ENCODE peak calls at places on chromosomes 7 and 10, in four cellular contexts. G is NCI-H1105 treated with DMSO at 0.1 percent for 48 hours; Z is CD8-positive, alpha-beta T cell; N is WTC11. M is an unnamed sample.

GRCh38 chr10:132609211-132609610 is 71.6 kb downstream of the INPP5A start:
- DNase-seq in G (no peak), Z (no peak), N (peak), M (no peak)

GRCh38 chr7:20331231-20331880 is 656 bp downstream of the ITGB8 start:
- DNase-seq in G (peak), Z (no peak), N (peak), M (peak)

GRCh38 chr10:127228195-127228785 is 31.9 kb upstream of the INSYN2A start:
- DNase-seq in G (no peak), Z (no peak), N (no peak), M (no peak)

GRCh38 chr10:104031631-104032030 is 54.0 kb downstream of the COL17A1 start:
- DNase-seq in G (no peak), Z (no peak), N (no peak), M (no peak)

GRCh38 chr7:82172896-82173295 is 270.7 kb downstream of the CACNA2D1 start:
- DNase-seq in G (no peak), Z (no peak), N (no peak), M (no peak)

GRCh38 chr10:23951841-23952240 is 257.1 kb upstream of the KIAA1217 start:
- DNase-seq in G (no peak), Z (no peak), N (no peak), M (no peak)

GRCh38 chr10:110501142-110501937 is 3.6 kb downstream of the DUSP5 start:
- DNase-seq in G (no peak), Z (no peak), N (peak), M (no peak)

GRCh38 chr10:94183666-94184264 is 179.0 kb downstream of the NOC3L start:
- DNase-seq in G (no peak), Z (no peak), N (no peak), M (peak)

GRCh38 chr10:18359839-18360238 is 219.6 kb downstream of the CACNB2 start:
- DNase-seq in G (no peak), Z (no peak), N (no peak), M (no peak)

GRCh38 chr10:95604630-95605029 is 43.5 kb upstream of the SORBS1 start:
- DNase-seq in G (no peak), Z (no peak), N (no peak), M (no peak)

GRCh38 chr10:132001238-132001977 is 19.7 kb upstream of the BNIP3 start:
- DNase-seq in G (no peak), Z (no peak), N (peak), M (no peak)

GRCh38 chr10:60978287-60979115 is 34.5 kb upstream of the RHOBTB1 start:
- DNase-seq in G (peak), Z (no peak), N (no peak), M (no peak)

GRCh38 chr7:151011097-151011409 is 13.2 kb downstream of the ATG9B start:
- DNase-seq in G (no peak), Z (no peak), N (no peak), M (no peak)

GRCh38 chr7:81173766-81174281 is 255.0 kb upstream of the SEMA3C start:
- DNase-seq in G (no peak), Z (no peak), N (no peak), M (no peak)

GRCh38 chr10:73084209-73084608 is 12.5 kb downstream of the P4HA1 start:
- DNase-seq in G (no peak), Z (no peak), N (no peak), M (no peak)

GRCh38 chr7:40401406-40401805 is 266.6 kb downstream of the SUGCT start:
- DNase-seq in G (no peak), Z (no peak), N (no peak), M (no peak)